ENCODE peak calls at places on chromosomes 4 and X, in six cellular contexts. D is endothelial cell of umbilical vein, T is sigmoid colon, H is stomach, R is K562, V is HCT116. W is an unnamed sample.
A peak's percentile ranks its signal among the peaks of the same experiment; 100 is the strongest.

GRCh38 chr4:5888222-5888701 is 4.6 kb downstream of the CRMP1 start:
- DNase-seq in T (no peak), V (no peak), R (no peak), D (no peak), H (no peak), W (no peak)

GRCh38 chr4:55920571-55920970 is 28.2 kb upstream of the CEP135 start:
- DNase-seq in D (no peak), T (no peak), R (no peak), H (no peak), V (no peak), W (no peak)

GRCh38 chr4:102569200-102569599 is 68.0 kb downstream of the NFKB1 start:
- DNase-seq in H (no peak), T (no peak), V (no peak), R (no peak), D (no peak), W (no peak)

GRCh38 chrX:19924285-19924684 is 36.9 kb upstream of the SH3KBP1 start:
- DNase-seq in V (no peak), D (no peak), T (no peak), R (no peak), H (no peak), W (no peak)

GRCh38 chrX:8025705-8026104 is 98.5 kb upstream of the PNPLA4 start:
- DNase-seq in H (no peak), V (no peak), T (no peak), D (no peak), R (no peak), W (no peak)

GRCh38 chrX:109294097-109294815 is 187.6 kb downstream of the GUCY2F start:
- DNase-seq in D (no peak), T (no peak), R (no peak), V (no peak), H (no peak), W (no peak)

GRCh38 chr4:7872264-7872771 is 67.3 kb downstream of the AFAP1 start:
- DNase-seq in T (peak; percentile 87), V (no peak), R (no peak), H (no peak), D (no peak), W (no peak)

GRCh38 chr4:26192921-26193894 is 127.6 kb upstream of the RBPJ start:
- DNase-seq in D (no peak), R (no peak), V (no peak), H (no peak), T (no peak), W (no peak)

GRCh38 chr4:102675142-102675541 is 85.6 kb downstream of the MANBA start:
- DNase-seq in D (no peak), R (no peak), H (no peak), T (no peak), V (no peak), W (no peak)

GRCh38 chr4:165874799-165875371 is 1.8 kb downstream of the TLL1 start:
- DNase-seq in H (no peak), D (no peak), T (peak; percentile 65), V (no peak), R (no peak), W (no peak)

GRCh38 chr4:85913925-85914694 is 439.2 kb downstream of the ARHGAP24 start:
- DNase-seq in R (no peak), D (no peak), V (no peak), H (no peak), T (no peak), W (no peak)

GRCh38 chr4:152010680-152011079 is 249.9 kb upstream of the GATB start:
- DNase-seq in H (no peak), D (no peak), T (no peak), V (no peak), R (no peak), W (no peak)

GRCh38 chr4:175891863-175892262 is 79.8 kb upstream of the GPM6A start:
- DNase-seq in D (no peak), R (no peak), V (peak; percentile 38), H (no peak), T (no peak), W (no peak)

GRCh38 chr4:69617083-69617694 is 22.3 kb downstream of the UGT2A2 start:
- DNase-seq in V (peak; percentile 47), R (peak; percentile 12), D (peak; percentile 31), T (no peak), H (no peak), W (no peak)

GRCh38 chrX:110214684-110215083 is 103.2 kb downstream of the AMMECR1 start:
- DNase-seq in H (no peak), T (no peak), D (no peak), R (no peak), V (no peak), W (no peak)

GRCh38 chr4:55186700-55187099 is 61.3 kb upstream of the KDR start:
- DNase-seq in R (no peak), T (no peak), H (no peak), V (no peak), D (peak; percentile 83), W (no peak)

GRCh38 chrX:17425151-17425550 is 50.2 kb downstream of the NHS start:
- DNase-seq in D (no peak), T (no peak), V (no peak), R (no peak), H (no peak), W (no peak)

GRCh38 chr4:20271954-20272353 is 20.2 kb downstream of the SLIT2 start:
- DNase-seq in H (no peak), T (no peak), D (no peak), V (no peak), R (no peak), W (no peak)

GRCh38 chrX:123753656-123754350 is 21.0 kb upstream of the THOC2 start:
- DNase-seq in D (no peak), R (no peak), V (no peak), T (no peak), H (no peak), W (no peak)

GRCh38 chr4:141686146-141686775 is 49.9 kb downstream of the IL15 start:
- DNase-seq in D (peak; percentile 70), R (no peak), T (no peak), V (peak; percentile 67), H (no peak), W (no peak)

GRCh38 chr4:30862176-30862575 is 142.0 kb downstream of the PCDH7 start:
- DNase-seq in H (no peak), R (no peak), T (no peak), D (no peak), V (no peak), W (no peak)

GRCh38 chr4:155616112-155616511 is 50.5 kb upstream of the GUCY1A1 start:
- DNase-seq in V (no peak), H (no peak), T (no peak), R (no peak), D (no peak), W (no peak)

GRCh38 chr4:94766856-94767255 is 9.1 kb downstream of the BMPR1B start:
- DNase-seq in V (no peak), D (no peak), T (no peak), R (no peak), H (no peak), W (no peak)

GRCh38 chr4:95511477-95511876 is 37.3 kb downstream of the UNC5C start:
- DNase-seq in R (no peak), V (no peak), H (no peak), T (no peak), D (no peak), W (no peak)

GRCh38 chr4:34183916-34184315 is 2060.4 kb downstream of the ARAP2 start:
- DNase-seq in D (no peak), H (no peak), T (no peak), V (no peak), R (no peak), W (no peak)

GRCh38 chr4:189792819-189793618 is 147.7 kb upstream of the FRG1 start:
- DNase-seq in T (peak; percentile 77), V (peak; percentile 54), D (peak; percentile 1), R (peak; percentile 55), H (peak; percentile 72), W (peak; percentile 73)

GRCh38 chrX:136115124-136115908 is 32.0 kb upstream of the FHL1 start:
- DNase-seq in D (no peak), V (no peak), R (no peak), H (no peak), T (no peak), W (no peak)
- TF ChIP-seq POLR2AphosphoS5 in D (no peak), V (no peak), R (no peak), H (no peak), T (no peak), W (no peak)

GRCh38 chr4:185681604-185682003 is 130.4 kb downstream of the SORBS2 start:
- DNase-seq in H (no peak), R (no peak), T (no peak), V (no peak), D (no peak), W (no peak)

GRCh38 chr4:185682236-185682635 is 129.8 kb downstream of the SORBS2 start:
- DNase-seq in D (peak; percentile 35), H (no peak), V (no peak), T (no peak), R (no peak), W (no peak)

GRCh38 chr4:185683896-185684295 is 128.1 kb downstream of the SORBS2 start:
- DNase-seq in V (no peak), D (no peak), R (no peak), H (no peak), T (no peak), W (no peak)

GRCh38 chr4:185685804-185686203 is 126.2 kb downstream of the SORBS2 start:
- DNase-seq in T (no peak), H (no peak), V (no peak), D (no peak), R (no peak), W (no peak)

DNA sequence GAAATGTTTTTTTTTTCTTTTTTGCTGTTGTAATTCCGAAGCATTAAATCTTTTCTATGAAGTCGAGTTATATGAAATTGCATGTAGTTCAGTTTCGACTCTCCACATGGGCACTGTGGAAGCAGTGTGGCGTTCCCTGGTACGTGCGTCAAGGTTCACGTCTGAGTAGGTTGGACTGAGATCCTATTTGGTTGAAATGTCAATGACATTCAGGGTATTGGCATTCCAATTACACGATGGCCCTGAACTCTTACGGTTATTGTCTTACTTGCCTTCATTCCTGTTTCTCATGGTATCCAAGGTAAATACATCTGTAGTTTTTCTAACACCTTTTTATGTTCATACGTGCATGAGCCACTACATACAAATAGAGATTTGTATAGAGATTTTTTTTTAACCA is 128.8 kb downstream of the SORBS2 start:
- DNase-seq in R (no peak), H (no peak), T (no peak), V (no peak), D (no peak), W (no peak)
- H3K4me1 ChIP-seq in R (no peaks in the 10 kb centered on the region), H (peaks cover 21% of the 10 kb centered on the region), T (peaks cover 8% of the 10 kb centered on the region), V (no peaks in the 10 kb centered on the region), D (peaks cover 8% of the 10 kb centered on the region), W (no peaks in the 10 kb centered on the region)

GRCh38 chrX:100768679-100769338 is 36.9 kb upstream of the SYTL4 start:
- DNase-seq in T (peak; percentile 92), H (peak; percentile 95), V (peak; percentile 44), R (peak; percentile 76), D (peak; percentile 75), W (peak; percentile 52)
- TF ChIP-seq POLR2A in T (no peak), H (no peak), V (no peak), R (no peak), D (no peak), W (no peak)

DNA sequence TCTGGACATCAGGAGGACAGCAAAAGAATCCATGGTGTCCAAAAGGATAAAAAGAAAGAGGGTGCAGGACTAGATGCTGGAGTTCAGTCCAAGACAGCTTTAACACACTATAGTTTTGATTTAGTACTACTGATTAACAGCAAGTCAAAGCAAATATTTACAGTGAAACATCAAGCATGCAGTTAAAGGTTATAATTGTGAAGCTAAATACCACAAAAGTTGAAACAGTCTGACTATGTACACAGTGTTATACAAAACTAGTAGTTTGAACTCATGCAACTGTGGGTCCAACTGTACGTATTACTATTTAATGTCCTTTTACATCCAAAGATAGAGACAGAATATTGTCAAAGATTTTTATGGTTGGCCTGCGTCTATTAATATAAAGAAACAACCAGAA is 57.6 kb downstream of the CHIC2 start:
- DNase-seq in D (no peak), H (no peak), T (no peak), V (no peak), R (no peak), W (no peak)
- TF ChIP-seq POLR2AphosphoS5 in D (no peak), H (no peak), T (no peak), V (no peak), R (no peak), W (no peak)